ENCODE peak calls at places on chromosome 16, in nine cellular contexts. P is AG09309; L is effector memory CD4-positive, alpha-beta T cell; R is tibial nerve; G is BJ; E is GM23248; J is kidney epithelial cell; A is CD8-positive, alpha-beta memory T cell; U is BE2C. O is an unnamed sample.
A peak's percentile ranks its signal among the peaks of the same experiment; 100 is the strongest.

GRCh38 chr16:20880867-20881866 is 19.0 kb downstream of the DCUN1D3 start:
- DNase-seq in P (no peak), L (no peak), R (no peak), G (no peak), E (no peak), J (no peak), A (no peak), U (no peak), O (no peak)

GRCh38 chr16:56950051-56950450 is 11.7 kb upstream of the CETP start:
- DNase-seq in P (no peak), L (no peak), R (no peak), G (no peak), E (no peak), J (no peak), A (no peak), U (no peak), O (no peak)

GRCh38 chr16:89711601-89712475 is 8.9 kb downstream of the VPS9D1 start:
- DNase-seq in P (no peak), L (peak; percentile 47), R (no peak), G (no peak), E (peak; percentile 84), J (no peak), A (peak; percentile 59), U (peak; percentile 88), O (peak; percentile 42)

GRCh38 chr16:53482123-53482522 is 20.9 kb downstream of the AKTIP start:
- DNase-seq in P (no peak), L (no peak), R (no peak), G (no peak), E (peak; percentile 44), J (no peak), A (no peak), U (no peak), O (peak; percentile 49)

GRCh38 chr16:10579965-10580918 is at the start of gene EMP2:
- DNase-seq in P (no peak), L (no peak), R (peak; percentile 69), G (no peak), E (peak; percentile 92), J (no peak), A (no peak), U (peak; percentile 79), O (peak; percentile 63)

GRCh38 chr16:88705746-88706287 is 391 bp downstream of the RNF166 start:
- DNase-seq in P (no peak), L (no peak), R (no peak), G (no peak), E (peak; percentile 56), J (no peak), A (no peak), U (no peak), O (no peak)

GRCh38 chr16:56164636-56165035 is 26.7 kb upstream of the GNAO1 start:
- DNase-seq in P (no peak), L (no peak), R (no peak), G (no peak), E (no peak), J (no peak), A (no peak), U (no peak), O (no peak)

GRCh38 chr16:57624044-57624688 is 4.3 kb upstream of the ADGRG1 start:
- DNase-seq in P (no peak), L (no peak), R (no peak), G (no peak), E (peak; percentile 36), J (peak; percentile 82), A (no peak), U (no peak), O (peak; percentile 49)

GRCh38 chr16:84117482-84117843 is 721 bp upstream of the MBTPS1 start:
- DNase-seq in P (no peak), L (no peak), R (no peak), G (no peak), E (no peak), J (no peak), A (peak; percentile 8), U (no peak), O (peak; percentile 51)

GRCh38 chr16:57616241-57616640 is 12.2 kb upstream of the ADGRG1 start:
- DNase-seq in P (no peak), L (no peak), R (no peak), G (no peak), E (no peak), J (no peak), A (no peak), U (peak; percentile 1), O (no peak)

GRCh38 chr16:2905241-2905987 is 6.3 kb upstream of the FLYWCH1 start:
- DNase-seq in P (peak; percentile 99), L (peak; percentile 82), R (peak; percentile 100), G (peak; percentile 92), E (peak; percentile 100), J (peak; percentile 89), A (peak; percentile 89), U (peak; percentile 100), O (peak; percentile 100)

GRCh38 chr16:2904100-2904921 is 7.4 kb upstream of the FLYWCH1 start:
- DNase-seq in P (peak; percentile 29), L (peak; percentile 63), R (peak; percentile 70), G (no peak), E (peak; percentile 92), J (no peak), A (peak; percentile 75), U (peak; percentile 84), O (peak; percentile 88)

GRCh38 chr16:2902337-2903130 is 9.2 kb upstream of the FLYWCH1 start:
- DNase-seq in P (no peak), L (no peak), R (no peak), G (no peak), E (no peak), J (no peak), A (no peak), U (no peak), O (no peak)

GRCh38 chr16:2904922-2905240 is 6.8 kb upstream of the FLYWCH1 start:
- DNase-seq in P (no peak), L (no peak), R (no peak), G (no peak), E (peak; percentile 52), J (no peak), A (no peak), U (no peak), O (no peak)

GRCh38 chr16:2905988-2906387 is 5.7 kb upstream of the FLYWCH1 start:
- DNase-seq in P (no peak), L (no peak), R (no peak), G (no peak), E (no peak), J (no peak), A (no peak), U (no peak), O (no peak)
- H3K4me3 ChIP-seq in P (no peak overlapping the region), L (no peak overlapping the region), R (no peak overlapping the region), G (no peak overlapping the region), E (no peak overlapping the region), J (no peak overlapping the region), A (peak overlapping the region; percentile 46), U (peak overlapping the region; percentile 43), O (no peak overlapping the region)

DNA sequence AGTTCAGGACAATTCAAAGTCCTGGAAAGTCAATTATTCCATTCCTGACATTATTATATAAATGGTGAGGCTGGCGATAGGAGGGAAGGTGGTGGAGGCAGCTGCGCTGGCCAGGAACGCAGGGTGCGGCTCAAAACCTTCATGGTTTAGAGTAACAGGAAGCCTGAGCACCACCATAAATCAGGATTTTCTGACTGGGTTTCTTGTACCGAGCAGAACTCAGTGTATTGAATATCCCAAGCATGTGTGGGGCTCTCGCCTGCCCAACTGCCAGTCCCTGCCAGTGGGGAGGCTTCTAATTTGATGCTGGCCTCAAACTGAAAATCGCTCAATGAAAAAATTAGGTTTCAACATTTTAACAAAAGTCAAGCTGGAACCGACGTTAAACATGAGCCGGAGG is 300.6 kb downstream of the C16orf95 start:
- DNase-seq in P (no peak), L (no peak), R (no peak), G (no peak), E (no peak), J (no peak), A (no peak), U (no peak), O (no peak)
- H3K4me3 ChIP-seq in P (no peak overlapping the region), L (no peak overlapping the region), R (no peak overlapping the region), G (no peak overlapping the region), E (no peak overlapping the region), J (no peak overlapping the region), A (no peak overlapping the region), U (no peak overlapping the region), O (no peak overlapping the region)

GRCh38 chr16:1548727-1549126 is 15.3 kb downstream of the TMEM204 start:
- DNase-seq in P (no peak), L (no peak), R (no peak), G (no peak), E (no peak), J (no peak), A (no peak), U (no peak), O (no peak)

GRCh38 chr16:1550696-1551095 is 17.2 kb downstream of the TMEM204 start:
- DNase-seq in P (no peak), L (no peak), R (no peak), G (no peak), E (no peak), J (no peak), A (no peak), U (no peak), O (no peak)

GRCh38 chr16:1551166-1551565 is 17.7 kb downstream of the TMEM204 start:
- DNase-seq in P (no peak), L (no peak), R (no peak), G (no peak), E (no peak), J (no peak), A (no peak), U (no peak), O (no peak)

GRCh38 chr16:1548234-1548633 is 14.8 kb downstream of the TMEM204 start:
- DNase-seq in P (no peak), L (no peak), R (no peak), G (no peak), E (no peak), J (no peak), A (no peak), U (no peak), O (no peak)

GRCh38 chr16:1550061-1550460 is 16.6 kb downstream of the TMEM204 start:
- DNase-seq in P (no peak), L (no peak), R (no peak), G (no peak), E (no peak), J (no peak), A (no peak), U (no peak), O (no peak)
- H3K4me3 ChIP-seq in P (no peak overlapping the region), L (no peak overlapping the region), R (no peak overlapping the region), G (no peak overlapping the region), E (no peak overlapping the region), J (no peak overlapping the region), A (no peak overlapping the region), U (no peak overlapping the region), O (no peak overlapping the region)

DNA sequence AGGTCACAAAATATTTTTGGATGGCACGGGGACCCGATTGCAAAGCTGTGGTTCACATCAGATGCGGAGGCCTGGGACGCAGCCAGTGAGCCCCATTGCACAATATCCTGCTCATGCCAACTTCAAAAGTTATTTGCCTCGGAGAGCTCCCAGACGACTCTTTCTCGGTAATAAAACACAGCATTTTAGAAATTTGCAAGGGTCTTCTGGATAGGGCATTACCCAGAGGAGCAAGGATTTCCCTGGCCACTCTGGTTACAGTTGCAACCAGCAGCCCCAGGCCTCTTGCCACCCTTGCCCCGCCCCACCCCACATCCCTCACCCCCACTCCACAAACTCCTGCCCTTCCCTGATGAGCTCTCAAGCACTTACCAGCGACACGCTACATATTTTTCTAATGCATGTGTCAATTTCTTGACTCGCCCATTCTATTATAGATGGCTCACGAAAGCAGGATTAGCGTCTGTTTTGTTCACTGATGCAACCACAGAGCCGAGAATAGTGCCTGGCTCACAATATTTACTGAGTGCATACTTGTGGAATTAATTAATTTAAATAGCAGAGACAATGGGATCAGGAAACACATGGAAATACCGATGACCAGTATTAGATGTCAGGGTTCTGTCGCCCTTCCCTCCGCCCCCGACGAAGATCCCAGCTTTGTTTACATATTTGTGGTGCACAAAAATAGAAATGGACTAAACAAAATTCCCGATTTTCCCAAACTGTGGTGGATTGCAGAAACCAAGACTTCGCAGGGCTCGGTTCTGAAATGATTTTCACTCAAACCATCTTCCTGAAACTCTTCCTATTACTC is 62.4 kb downstream of the ADCY9 start:
- DNase-seq in P (peak; percentile 90), L (no peak), R (peak; percentile 82), G (peak; percentile 98), E (peak; percentile 93), J (no peak), A (no peak), U (no peak), O (peak; percentile 94)
- H3K4me3 ChIP-seq in P (peak overlapping the region; percentile 18), L (no peak overlapping the region), R (no peak overlapping the region), G (peak overlapping the region; percentile 25), E (peak overlapping the region; percentile 64), J (no peak overlapping the region), A (no peak overlapping the region), U (no peak overlapping the region), O (peak overlapping the region; percentile 9)

O was measured in fibroblast of villous mesenchyme.